ENCODE peak calls at places on chromosomes 2 and 18, in eight cellular contexts. Y is CD8-positive, alpha-beta T cell; V is cardiac muscle cell; I is esophagus squamous epithelium; T is lung; S is endothelial cell of umbilical vein; G is mesendoderm; J is astrocyte. C is an unnamed sample.
A peak's percentile ranks its signal among the peaks of the same experiment; 100 is the strongest.

GRCh38 chr2:48412409-48413259 is 117.3 kb upstream of the STON1 start:
- DNase-seq in Y (no peak), V (no peak), I (no peak), T (no peak), S (no peak), G (no peak), J (no peak), C (peak; percentile 12)

GRCh38 chr2:37588316-37588777 is 83.1 kb downstream of the CDC42EP3 start:
- DNase-seq in Y (no peak), V (no peak), I (no peak), T (no peak), S (peak; percentile 20), G (no peak), J (peak; percentile 63), C (no peak)

GRCh38 chr2:144083211-144083610 is 436.7 kb downstream of the ZEB2 start:
- DNase-seq in Y (no peak), V (no peak), I (no peak), T (peak; percentile 33), S (no peak), G (no peak), J (peak; percentile 80), C (no peak)

GRCh38 chr2:176931588-176932563 is 280.7 kb upstream of the HNRNPA3 start:
- DNase-seq in Y (peak; percentile 21), V (no peak), I (no peak), T (no peak), S (peak; percentile 27), G (peak; percentile 51), J (no peak), C (no peak)

GRCh38 chr2:107197601-107198000 is 311.6 kb upstream of the ST6GAL2 start:
- DNase-seq in Y (no peak), V (no peak), I (no peak), T (no peak), S (no peak), G (no peak), J (no peak), C (no peak)

GRCh38 chr2:233373316-233373715 is 19.0 kb downstream of the DGKD start:
- DNase-seq in Y (no peak), V (no peak), I (no peak), T (no peak), S (no peak), G (no peak), J (no peak), C (no peak)

GRCh38 chr2:103887625-103888024 is 966.3 kb upstream of the POU3F3 start:
- DNase-seq in Y (no peak), V (no peak), I (no peak), T (no peak), S (no peak), G (no peak), J (peak; percentile 26), C (no peak)

GRCh38 chr2:164023896-164024295 is 288.1 kb upstream of the FIGN start:
- DNase-seq in Y (no peak), V (no peak), I (no peak), T (no peak), S (no peak), G (no peak), J (no peak), C (no peak)

DNA sequence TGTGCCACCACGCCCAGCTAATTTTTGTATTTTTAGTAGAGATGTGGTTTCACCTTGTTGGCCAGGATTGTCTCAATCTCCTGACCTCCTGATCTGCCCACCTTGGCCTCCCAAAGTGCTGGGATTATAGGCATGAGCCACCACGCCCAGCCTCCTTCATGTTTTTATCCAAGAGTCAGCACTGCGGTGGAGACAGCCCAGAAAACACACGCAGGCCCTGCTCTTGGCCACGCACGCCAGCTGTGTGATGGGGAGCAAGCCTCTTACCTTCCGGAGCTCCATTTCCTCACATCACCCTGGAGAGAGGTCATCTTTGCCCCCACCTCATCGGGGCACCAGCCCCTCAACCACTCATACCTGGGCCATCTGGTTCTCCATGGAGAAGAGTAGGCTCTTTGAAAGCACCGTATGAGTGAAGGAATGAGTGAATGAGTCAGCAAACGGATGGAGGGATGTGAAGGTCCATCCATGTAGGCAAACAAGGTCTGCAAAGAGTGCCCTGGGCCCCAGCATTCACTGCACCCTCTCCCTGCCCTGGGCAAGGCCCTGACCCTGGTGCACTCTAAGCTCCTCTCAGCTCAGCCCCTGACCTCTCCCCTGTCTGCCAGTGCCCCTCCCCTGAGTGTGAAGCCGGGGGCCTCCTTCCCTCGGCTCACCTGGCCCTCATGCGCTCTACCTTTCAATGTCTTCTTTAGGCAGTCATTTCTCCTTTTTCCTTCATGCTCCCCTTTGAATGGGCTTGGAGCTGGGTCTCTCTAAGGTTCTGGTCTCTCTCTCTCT is 7.4 kb downstream of the GYPC start:
- DNase-seq in Y (no peak), V (no peak), I (no peak), T (no peak), S (no peak), G (no peak), J (no peak), C (no peak)
- H3K27ac ChIP-seq in Y (peak overlapping the region; percentile 56), V (no peak overlapping the region), I (peak overlapping the region; percentile 89), T (no peak overlapping the region), S (no peak overlapping the region), G (no peak overlapping the region), J (no peak overlapping the region), C (no peak overlapping the region)

GRCh38 chr2:121788685-121789084 is 33.2 kb downstream of the TSN start:
- DNase-seq in Y (no peak), V (no peak), I (no peak), T (no peak), S (no peak), G (no peak), J (no peak), C (no peak)

GRCh38 chr2:121791801-121792221 is 36.4 kb downstream of the TSN start:
- DNase-seq in Y (no peak), V (no peak), I (no peak), T (no peak), S (no peak), G (no peak), J (peak; percentile 54), C (no peak)

GRCh38 chr2:121793816-121794215 is 38.4 kb downstream of the TSN start:
- DNase-seq in Y (no peak), V (no peak), I (no peak), T (no peak), S (no peak), G (no peak), J (no peak), C (no peak)

GRCh38 chr2:121790276-121790956 is 35.0 kb downstream of the TSN start:
- DNase-seq in Y (no peak), V (no peak), I (no peak), T (no peak), S (no peak), G (peak; percentile 85), J (peak; percentile 93), C (no peak)

GRCh38 chr2:121791253-121791652 is 35.8 kb downstream of the TSN start:
- DNase-seq in Y (no peak), V (no peak), I (no peak), T (no peak), S (no peak), G (no peak), J (no peak), C (no peak)
- H3K27ac ChIP-seq in Y (no peak overlapping the region), V (no peak overlapping the region), I (no peak overlapping the region), T (no peak overlapping the region), S (no peak overlapping the region), G (no peak overlapping the region), J (no peak overlapping the region), C (no peak overlapping the region)

GRCh38 chr2:227464356-227464755 is 7.6 kb upstream of the AGFG1 start:
- DNase-seq in Y (no peak), V (no peak), I (no peak), T (no peak), S (no peak), G (no peak), J (no peak), C (no peak)

GRCh38 chr2:227464851-227465250 is 7.1 kb upstream of the AGFG1 start:
- DNase-seq in Y (no peak), V (no peak), I (no peak), T (no peak), S (no peak), G (no peak), J (no peak), C (no peak)

GRCh38 chr2:227462463-227462951 is 9.4 kb upstream of the AGFG1 start:
- DNase-seq in Y (no peak), V (no peak), I (no peak), T (no peak), S (no peak), G (no peak), J (no peak), C (no peak)

GRCh38 chr2:227461878-227462462 is 10.0 kb upstream of the AGFG1 start:
- DNase-seq in Y (no peak), V (no peak), I (no peak), T (no peak), S (no peak), G (no peak), J (no peak), C (no peak)

DNA sequence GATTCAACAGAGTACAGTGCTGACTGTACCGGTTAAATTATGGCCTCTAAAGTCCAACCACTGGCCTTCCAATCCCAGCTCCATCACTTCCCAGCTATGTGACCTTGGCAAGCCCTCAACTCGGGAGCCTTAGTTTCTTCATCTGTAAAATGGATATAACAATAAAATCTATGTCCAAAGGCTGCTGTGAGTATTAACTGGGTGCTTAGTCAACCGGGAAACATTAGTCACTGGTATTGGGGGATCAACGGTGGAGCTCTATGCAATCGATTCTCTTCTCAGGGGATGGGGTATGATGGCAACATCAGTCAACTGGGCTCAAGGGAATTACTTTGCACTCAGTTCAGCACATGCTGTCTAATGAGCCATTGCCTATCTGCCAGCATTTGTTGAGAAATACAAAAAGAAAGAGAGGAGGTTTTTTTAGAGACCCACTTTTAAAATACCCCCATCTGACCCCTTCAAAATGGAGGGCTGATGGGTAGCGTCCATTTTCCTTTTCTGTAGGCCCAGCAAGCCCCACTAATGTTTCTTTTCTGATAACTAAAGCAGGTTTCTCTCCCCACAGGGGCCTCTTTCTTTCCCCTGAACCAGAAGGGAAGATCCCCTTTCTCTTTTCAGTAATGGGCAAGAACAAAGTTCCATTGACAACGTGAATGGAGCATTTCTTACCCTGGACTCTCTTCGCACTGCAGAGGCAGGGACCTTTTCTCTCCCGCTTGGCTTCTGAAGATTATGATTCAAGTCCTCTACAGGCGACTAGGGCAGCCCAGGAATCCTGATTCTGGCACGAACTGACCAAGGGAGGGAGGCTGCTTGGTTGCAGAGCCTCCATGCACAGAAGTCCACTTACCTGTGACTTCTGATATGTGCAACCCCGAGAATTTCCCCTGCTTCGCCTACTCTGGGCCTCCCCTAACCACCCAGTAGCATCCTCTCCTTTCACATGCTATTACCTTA is 8.7 kb upstream of the AGFG1 start:
- DNase-seq in Y (no peak), V (no peak), I (no peak), T (no peak), S (no peak), G (no peak), J (no peak), C (no peak)
- H3K27ac ChIP-seq in Y (no peak overlapping the region), V (no peak overlapping the region), I (no peak overlapping the region), T (no peak overlapping the region), S (no peak overlapping the region), G (no peak overlapping the region), J (no peak overlapping the region), C (no peak overlapping the region)

GRCh38 chr18:35130236-35130635 is 89.0 kb downstream of the MAPRE2 start:
- DNase-seq in Y (no peak), V (no peak), I (no peak), T (no peak), S (no peak), G (no peak), J (no peak), C (no peak)

GRCh38 chr18:35134190-35134730 is 93.0 kb downstream of the MAPRE2 start:
- DNase-seq in Y (no peak), V (no peak), I (no peak), T (no peak), S (no peak), G (no peak), J (no peak), C (no peak)

GRCh38 chr18:35128675-35129074 is 87.5 kb downstream of the MAPRE2 start:
- DNase-seq in Y (no peak), V (no peak), I (no peak), T (no peak), S (no peak), G (no peak), J (no peak), C (no peak)

GRCh38 chr18:35132284-35132910 is 91.2 kb downstream of the MAPRE2 start:
- DNase-seq in Y (no peak), V (peak; percentile 19), I (no peak), T (no peak), S (no peak), G (peak; percentile 68), J (no peak), C (no peak)

GRCh38 chr18:35131387-35132283 is 90.4 kb downstream of the MAPRE2 start:
- DNase-seq in Y (no peak), V (no peak), I (no peak), T (no peak), S (peak; percentile 60), G (no peak), J (no peak), C (peak; percentile 48)
- H3K27ac ChIP-seq in Y (no peak overlapping the region), V (no peak overlapping the region), I (no peak overlapping the region), T (peak overlapping the region; percentile 88), S (no peak overlapping the region), G (no peak overlapping the region), J (no peak overlapping the region), C (peak overlapping the region; percentile 80)